ENCODE peak calls at places on chromosomes 7 and 10, in eight cellular contexts. U, F, T, M, Z, N, V and A are unnamed samples.

GRCh38 chr7:101933685-101934084 is 116.3 kb downstream of the CUX1 start:
- DNase-seq in U (no peak), F (no peak), T (no peak), M (no peak), Z (no peak), N (no peak), V (no peak), A (no peak)

GRCh38 chr7:116236020-116236630 is 25.8 kb downstream of the TES start:
- DNase-seq in U (no peak), F (peak; percentile 82), T (no peak), M (no peak), Z (peak; percentile 75), N (no peak), V (peak; percentile 33), A (peak; percentile 44)

GRCh38 chr10:87733081-87733480 is 73.4 kb downstream of the PAPSS2 start:
- DNase-seq in U (no peak), F (no peak), T (no peak), M (no peak), Z (no peak), N (no peak), V (no peak), A (no peak)

GRCh38 chr10:72333111-72334012 is 21.4 kb downstream of the DNAJB12 start:
- DNase-seq in U (no peak), F (no peak), T (no peak), M (peak; percentile 80), Z (no peak), N (peak; percentile 53), V (no peak), A (no peak)

GRCh38 chr7:8277394-8277982 is 15.5 kb upstream of the ICA1 start:
- DNase-seq in U (no peak), F (peak; percentile 24), T (no peak), M (no peak), Z (no peak), N (peak; percentile 52), V (no peak), A (no peak)

GRCh38 chr10:75967491-75967890 is 536.1 kb downstream of the LRMDA start:
- DNase-seq in U (peak; percentile 22), F (no peak), T (no peak), M (no peak), Z (no peak), N (peak; percentile 84), V (peak; percentile 6), A (no peak)

GRCh38 chr7:21305455-21306235 is 122.2 kb upstream of the SP4 start:
- DNase-seq in U (no peak), F (no peak), T (no peak), M (no peak), Z (no peak), N (no peak), V (no peak), A (no peak)

GRCh38 chr7:45687185-45687560 is 113.0 kb downstream of the ADCY1 start:
- DNase-seq in U (no peak), F (no peak), T (no peak), M (peak; percentile 32), Z (no peak), N (peak; percentile 22), V (no peak), A (no peak)

GRCh38 chr7:749121-749520 is 22.0 kb upstream of the PRKAR1B start:
- DNase-seq in U (peak; percentile 47), F (no peak), T (peak; percentile 34), M (peak; percentile 44), Z (no peak), N (no peak), V (no peak), A (no peak)

GRCh38 chr10:34916368-34916767 is 101.3 kb upstream of the PARD3 start:
- DNase-seq in U (no peak), F (no peak), T (no peak), M (no peak), Z (peak; percentile 84), N (no peak), V (no peak), A (peak; percentile 75)

GRCh38 chr7:86013662-86014061 is 630.0 kb upstream of the GRM3 start:
- DNase-seq in U (no peak), F (no peak), T (no peak), M (no peak), Z (no peak), N (no peak), V (no peak), A (no peak)

GRCh38 chr7:149690688-149691446 is 82.5 kb downstream of the ZNF467 start:
- DNase-seq in U (peak; percentile 68), F (peak; percentile 89), T (no peak), M (no peak), Z (peak; percentile 78), N (peak; percentile 95), V (peak; percentile 50), A (peak; percentile 93)

GRCh38 chr7:96034940-96035727 is 262.8 kb downstream of the DYNC1I1 start:
- DNase-seq in U (no peak), F (no peak), T (no peak), M (no peak), Z (no peak), N (no peak), V (no peak), A (no peak)

GRCh38 chr7:120554960-120555571 is 282.1 kb downstream of the KCND2 start:
- DNase-seq in U (peak; percentile 38), F (peak; percentile 71), T (no peak), M (no peak), Z (peak; percentile 28), N (peak; percentile 73), V (peak; percentile 35), A (peak; percentile 8)

GRCh38 chr10:2798340-2798739 is 269.0 kb upstream of the PFKP start:
- DNase-seq in U (no peak), F (no peak), T (no peak), M (no peak), Z (no peak), N (no peak), V (no peak), A (no peak)

GRCh38 chr10:6951771-6952170 is 371.7 kb upstream of the PRKCQ start:
- DNase-seq in U (no peak), F (no peak), T (no peak), M (no peak), Z (no peak), N (no peak), V (no peak), A (no peak)

GRCh38 chr10:16787361-16787791 is 29.8 kb downstream of the RSU1 start:
- DNase-seq in U (no peak), F (no peak), T (no peak), M (no peak), Z (no peak), N (no peak), V (no peak), A (no peak)

GRCh38 chr7:44289341-44290249 is 35.8 kb downstream of the CAMK2B start:
- DNase-seq in U (no peak), F (no peak), T (peak; percentile 83), M (peak; percentile 67), Z (no peak), N (peak; percentile 32), V (no peak), A (no peak)

GRCh38 chr10:22853906-22854447 is 73.9 kb upstream of the ARMC3 start:
- DNase-seq in U (no peak), F (no peak), T (no peak), M (no peak), Z (no peak), N (no peak), V (no peak), A (no peak)

GRCh38 chr10:124461642-124462347 is at the start of gene LHPP:
- DNase-seq in U (peak; percentile 80), F (peak; percentile 92), T (no peak), M (peak; percentile 99), Z (peak; percentile 95), N (peak; percentile 93), V (peak; percentile 67), A (peak; percentile 59)
- TF ChIP-seq CTCF in U (peak; percentile 74), F (no peak), T (peak; percentile 78), M (peak; percentile 53), Z (peak; percentile 3), N (peak; percentile 69), V (peak; percentile 64), A (peak; percentile 80)

GRCh38 chr7:48078470-48078869 is 10.6 kb upstream of the UPP1 start:
- DNase-seq in U (no peak), F (peak; percentile 92), T (no peak), M (no peak), Z (peak; percentile 58), N (no peak), V (no peak), A (peak; percentile 7)
- TF ChIP-seq CTCF in U (no peak), F (no peak), T (no peak), M (no peak), Z (no peak), N (no peak), V (no peak), A (no peak)

GRCh38 chr7:12199363-12199762 is 11.7 kb upstream of the TMEM106B start:
- DNase-seq in U (no peak), F (peak; percentile 28), T (no peak), M (no peak), Z (peak; percentile 18), N (no peak), V (no peak), A (no peak)

GRCh38 chr7:12196386-12196785 is 14.7 kb upstream of the TMEM106B start:
- DNase-seq in U (no peak), F (no peak), T (no peak), M (no peak), Z (no peak), N (no peak), V (no peak), A (no peak)

GRCh38 chr7:12194426-12194825 is 16.7 kb upstream of the TMEM106B start:
- DNase-seq in U (no peak), F (no peak), T (no peak), M (no peak), Z (no peak), N (no peak), V (no peak), A (no peak)
- TF ChIP-seq CTCF in U (no peak), F (no peak), T (no peak), M (no peak), Z (no peak), N (no peak), V (no peak), A (no peak)

GRCh38 chr7:85001493-85002345 is 185.1 kb downstream of the SEMA3D start:
- DNase-seq in U (no peak), F (peak; percentile 66), T (no peak), M (no peak), Z (no peak), N (no peak), V (no peak), A (no peak)

GRCh38 chr7:84997626-84998025 is 189.2 kb downstream of the SEMA3D start:
- DNase-seq in U (no peak), F (peak; percentile 37), T (no peak), M (no peak), Z (no peak), N (no peak), V (no peak), A (no peak)

GRCh38 chr7:85000973-85001372 is 185.9 kb downstream of the SEMA3D start:
- DNase-seq in U (no peak), F (no peak), T (no peak), M (no peak), Z (no peak), N (no peak), V (no peak), A (no peak)

GRCh38 chr7:84999450-84999849 is 187.4 kb downstream of the SEMA3D start:
- DNase-seq in U (no peak), F (no peak), T (no peak), M (no peak), Z (peak; percentile 51), N (no peak), V (no peak), A (no peak)

DNA sequence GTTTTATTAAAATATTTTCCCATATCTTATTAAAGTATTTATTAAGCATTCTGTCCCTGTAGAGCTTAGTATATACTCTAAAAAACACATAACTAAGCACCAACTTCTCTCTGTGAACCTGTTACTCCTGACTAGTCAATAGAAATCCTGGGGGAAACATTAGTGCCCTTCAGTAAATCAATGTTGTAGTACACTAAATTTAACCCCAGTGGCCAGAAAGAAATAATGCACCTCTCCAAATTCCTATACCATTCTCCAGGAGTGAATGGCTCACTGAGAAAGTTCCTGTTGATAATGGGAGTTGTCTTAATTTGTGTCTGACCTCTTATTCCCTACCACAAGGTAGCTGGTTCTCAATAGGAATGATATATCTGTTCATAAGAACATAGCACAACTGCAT is 188.2 kb downstream of the SEMA3D start:
- DNase-seq in U (no peak), F (no peak), T (no peak), M (no peak), Z (no peak), N (no peak), V (no peak), A (no peak)
- TF ChIP-seq CTCF in U (peak; percentile 57), F (peak; percentile 30), T (peak; percentile 36), M (no peak), Z (no peak), N (peak; percentile 66), V (peak; percentile 30), A (peak; percentile 56)